ENCODE peak calls at places on chromosomes 5 and 9, in four cellular contexts. P, G, Y and U are unnamed samples.
A peak's percentile ranks its signal among the peaks of the same experiment; 100 is the strongest.

GRCh38 chr5:20113031-20113685 is 125.2 kb upstream of the CDH18 start:
- DNase-seq in P (no peak), G (no peak), Y (no peak), U (no peak)

GRCh38 chr9:129783516-129784361 is 19.2 kb upstream of the TOR1B start:
- DNase-seq in P (peak; percentile 97), G (no peak), Y (peak; percentile 54), U (peak; percentile 75)

GRCh38 chr9:131402738-131403492 is 9.0 kb downstream of the PRRC2B start:
- DNase-seq in P (peak; percentile 17), G (peak; percentile 73), Y (no peak), U (peak; percentile 79)

GRCh38 chr5:23208959-23209431 is 298.4 kb upstream of the PRDM9 start:
- DNase-seq in P (peak; percentile 26), G (no peak), Y (peak; percentile 63), U (no peak)

GRCh38 chr5:172886396-172886932 is 52.4 kb downstream of the ERGIC1 start:
- DNase-seq in P (no peak), G (no peak), Y (peak; percentile 92), U (no peak)

GRCh38 chr5:97735209-97735608 is 552.2 kb upstream of the RIOK2 start:
- DNase-seq in P (no peak), G (no peak), Y (no peak), U (no peak)

GRCh38 chr5:108143581-108143980 is 238.3 kb downstream of the FBXL17 start:
- DNase-seq in P (no peak), G (no peak), Y (no peak), U (no peak)

GRCh38 chr5:1173485-1174070 is 27.8 kb upstream of the SLC6A19 start:
- DNase-seq in P (no peak), G (peak; percentile 38), Y (no peak), U (no peak)

GRCh38 chr9:98429613-98430012 is 174.2 kb upstream of the TBC1D2 start:
- DNase-seq in P (no peak), G (no peak), Y (no peak), U (no peak)

GRCh38 chr5:38045446-38045845 is 205.6 kb upstream of the GDNF start:
- DNase-seq in P (no peak), G (no peak), Y (no peak), U (no peak)

GRCh38 chr9:136985853-136986252 is 3.1 kb downstream of the LCNL1 start:
- DNase-seq in P (no peak), G (no peak), Y (no peak), U (no peak)

GRCh38 chr9:84701801-84702200 is 32.3 kb downstream of the NTRK2 start:
- DNase-seq in P (no peak), G (no peak), Y (no peak), U (no peak)

GRCh38 chr9:94900222-94901018 is 173.9 kb downstream of the AOPEP start:
- DNase-seq in P (no peak), G (no peak), Y (peak; percentile 85), U (no peak)

GRCh38 chr5:115577329-115577728 is 24.9 kb downstream of the TICAM2 start:
- DNase-seq in P (no peak), G (no peak), Y (no peak), U (no peak)

GRCh38 chr5:58231041-58231440 is 228.8 kb downstream of the PLK2 start:
- DNase-seq in P (no peak), G (no peak), Y (peak; percentile 65), U (no peak)

GRCh38 chr5:132419517-132420468 is 50.3 kb downstream of the SLC22A5 start:
- DNase-seq in P (peak; percentile 87), G (peak; percentile 82), Y (peak; percentile 73), U (peak; percentile 77)

GRCh38 chr5:154449786-154450185 is 4.0 kb downstream of the SAP30L start:
- DNase-seq in P (no peak), G (no peak), Y (no peak), U (no peak)

GRCh38 chr5:56669534-56670483 is 145.5 kb upstream of the MAP3K1 start:
- DNase-seq in P (no peak), G (no peak), Y (peak; percentile 77), U (peak; percentile 71)

GRCh38 chr9:76638001-76638400 is 126.2 kb upstream of the PCA3 start:
- DNase-seq in P (no peak), G (no peak), Y (no peak), U (no peak)

GRCh38 chr5:126805108-126805507 is 28.2 kb downstream of the LMNB1 start:
- DNase-seq in P (no peak), G (no peak), Y (no peak), U (no peak)

GRCh38 chr9:78958887-78959286 is 612.9 kb upstream of the TLE4 start:
- DNase-seq in P (no peak), G (no peak), Y (no peak), U (no peak)

GRCh38 chr5:134526483-134527155 is 1.1 kb downstream of the JADE2 start:
- DNase-seq in P (peak; percentile 73), G (peak; percentile 92), Y (no peak), U (peak; percentile 87)

GRCh38 chr5:174065528-174066189 is 20.2 kb downstream of the NSG2 start:
- DNase-seq in P (no peak), G (no peak), Y (no peak), U (no peak)

GRCh38 chr5:40842351-40842750 is 1.2 kb downstream of the CARD6 start:
- DNase-seq in P (no peak), G (no peak), Y (peak; percentile 83), U (no peak)

GRCh38 chr5:172434246-172434645 is 20.1 kb downstream of the SH3PXD2B start:
- DNase-seq in P (no peak), G (no peak), Y (no peak), U (no peak)

GRCh38 chr9:94697972-94698581 is 28.4 kb upstream of the AOPEP start:
- DNase-seq in P (no peak), G (no peak), Y (peak; percentile 57), U (no peak)

GRCh38 chr5:126490167-126490937 is 67.1 kb downstream of the GRAMD2B start:
- DNase-seq in P (no peak), G (no peak), Y (no peak), U (no peak)

GRCh38 chr5:71693828-71694427 is 25.1 kb upstream of the CARTPT start:
- DNase-seq in P (no peak), G (no peak), Y (no peak), U (no peak)

GRCh38 chr9:126705311-126705766 is 91.6 kb downstream of the LMX1B start:
- DNase-seq in P (peak; percentile 89), G (peak; percentile 85), Y (no peak), U (peak; percentile 77)

GRCh38 chr5:2371419-2371710 is 380.1 kb downstream of the IRX2 start:
- DNase-seq in P (no peak), G (no peak), Y (no peak), U (no peak)

GRCh38 chr9:85508616-85509015 is 233.1 kb downstream of the AGTPBP1 start:
- DNase-seq in P (no peak), G (no peak), Y (no peak), U (no peak)

GRCh38 chr9:4985376-4986266 is 549 bp downstream of the JAK2 start:
- DNase-seq in P (peak; percentile 42), G (peak; percentile 72), Y (no peak), U (peak; percentile 77)

GRCh38 chr5:6822556-6823343 is 109.5 kb downstream of the TENT4A start:
- DNase-seq in P (no peak), G (no peak), Y (no peak), U (no peak)

GRCh38 chr5:6822068-6822467 is 108.8 kb downstream of the TENT4A start:
- DNase-seq in P (no peak), G (no peak), Y (no peak), U (no peak)

GRCh38 chr5:6826756-6827155 is 113.5 kb downstream of the TENT4A start:
- DNase-seq in P (no peak), G (no peak), Y (no peak), U (no peak)

GRCh38 chr5:6825678-6826244 is 112.5 kb downstream of the TENT4A start:
- DNase-seq in P (no peak), G (no peak), Y (no peak), U (no peak)

DNA sequence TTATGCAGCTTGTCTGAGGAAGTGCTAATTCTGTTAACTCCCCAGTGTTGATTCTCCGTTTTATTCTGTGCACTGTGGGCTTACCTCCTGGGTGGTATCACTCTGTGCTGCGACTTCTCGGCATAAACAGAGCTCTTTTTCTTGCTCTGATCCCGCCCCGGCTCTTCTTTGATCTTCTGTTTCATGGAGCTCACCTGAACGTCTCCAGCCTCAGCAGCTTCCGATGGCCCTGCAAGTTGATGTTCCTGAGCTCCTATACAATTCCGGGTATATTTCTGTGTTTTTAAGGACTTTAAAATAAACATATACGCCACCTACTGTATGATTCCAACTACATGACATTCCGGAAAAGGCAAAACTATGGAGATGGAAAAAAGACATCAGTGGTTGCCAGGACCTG is 110.8 kb downstream of the TENT4A start:
- DNase-seq in P (no peak), G (no peak), Y (no peak), U (no peak)
- H3K27ac ChIP-seq in P (no peak overlapping the region), G (no peak overlapping the region), Y (no peak overlapping the region), U (no peak overlapping the region)

GRCh38 chr5:62093981-62094380 is 212.0 kb upstream of the KIF2A start:
- DNase-seq in P (no peak), G (no peak), Y (no peak), U (no peak)
- H3K4me3 ChIP-seq in P (no peak overlapping the region), G (no peak overlapping the region), Y (peak overlapping the region; percentile 4), U (no peak overlapping the region)

GRCh38 chr5:141788296-141788980 is 89.8 kb downstream of the PCDH1 start:
- DNase-seq in P (no peak), G (no peak), Y (no peak), U (no peak)
- TF ChIP-seq CTCF in P (no peak), G (no peak), Y (no peak), U (no peak)

GRCh38 chr5:141636413-141637265 is at the start of the genes HDAC3 and RELL2:
- DNase-seq in P (peak; percentile 92), G (peak; percentile 98), Y (peak; percentile 70), U (peak; percentile 97)

GRCh38 chr5:141635646-141636045 is 1.0 kb downstream of the HDAC3 start:
- DNase-seq in P (no peak), G (no peak), Y (no peak), U (no peak)

GRCh38 chr5:141637266-141637692 is 482 bp downstream of the RELL2 start:
- DNase-seq in P (peak; percentile 67), G (no peak), Y (no peak), U (peak; percentile 42)

GRCh38 chr5:141634720-141635119 is 1.9 kb downstream of the HDAC3 start:
- DNase-seq in P (no peak), G (no peak), Y (no peak), U (no peak)

GRCh38 chr5:141636106-141636412 is 590 bp downstream of the HDAC3 start:
- DNase-seq in P (no peak), G (no peak), Y (no peak), U (no peak)
- H3K27ac ChIP-seq in P (peak overlapping the region; percentile 84), G (peak overlapping the region; percentile 84), Y (no peak overlapping the region), U (peak overlapping the region; percentile 81)

GRCh38 chr5:178388381-178389030 is 155.9 kb upstream of the PHYKPL start:
- DNase-seq in P (no peak), G (no peak), Y (no peak), U (peak; percentile 25)
- H3K4me3 ChIP-seq in P (no peak overlapping the region), G (no peak overlapping the region), Y (no peak overlapping the region), U (no peak overlapping the region)

DNA sequence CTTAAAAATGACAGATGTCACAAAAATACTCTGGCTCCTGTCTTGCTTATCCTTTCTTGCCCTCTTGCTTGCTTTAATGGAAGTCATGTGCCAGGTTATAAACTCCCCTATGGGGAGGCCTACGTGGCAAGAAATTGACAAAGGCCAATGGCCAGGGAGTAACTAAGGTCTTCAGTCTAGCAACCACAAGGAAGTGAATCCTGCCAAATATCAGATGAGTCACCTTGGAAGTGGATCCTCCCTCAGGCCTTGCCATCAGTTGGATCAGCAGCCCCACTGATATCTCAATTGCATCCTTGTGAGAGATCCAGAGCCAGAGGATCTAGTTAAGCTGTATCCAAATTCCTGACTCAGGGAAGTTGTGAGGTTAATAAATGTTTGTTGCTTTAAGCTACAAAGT is 82.8 kb downstream of the CAAP1 start:
- DNase-seq in P (no peak), G (no peak), Y (no peak), U (no peak)
- TF ChIP-seq CTCF in P (no peak), G (no peak), Y (no peak), U (no peak)